ENCODE peak calls at places on chromosomes 4 and X, in six cellular contexts. C is MM.1S, U is HCT116, Z is PC-3, B is GM23338, W is neural progenitor cell. P is an unnamed sample.

GRCh38 chr4:67499799-67500198 is 45.5 kb downstream of the CENPC start:
- DNase-seq in C (no peak), U (no peak), Z (no peak), B (no peak), W (no peak), P (no peak)

GRCh38 chr4:87697272-87697671 is 47.2 kb downstream of the DMP1 start:
- DNase-seq in C (no peak), U (no peak), Z (no peak), B (peak), W (no peak), P (no peak)

GRCh38 chr4:88327669-88328068 is 43.3 kb upstream of the PPM1K start:
- DNase-seq in C (no peak), U (no peak), Z (peak), B (no peak), W (no peak), P (no peak)

GRCh38 chr4:154485127-154485773 is 6.3 kb downstream of the DCHS2 start:
- DNase-seq in C (no peak), U (no peak), Z (no peak), B (no peak), W (no peak), P (no peak)

GRCh38 chrX:119753639-119754257 is 4.6 kb upstream of the SOWAHD start:
- DNase-seq in C (peak), U (peak), Z (peak), B (peak), W (peak), P (peak)

GRCh38 chr4:58216461-58216860 is 1106.3 kb upstream of the IGFBP7 start:
- DNase-seq in C (no peak), U (no peak), Z (no peak), B (no peak), W (no peak), P (no peak)

GRCh38 chrX:10902001-10902400 is 209.1 kb upstream of the HCCS start:
- DNase-seq in C (no peak), U (no peak), Z (peak), B (no peak), W (no peak), P (no peak)

GRCh38 chr4:6257243-6258025 is 12.2 kb upstream of the WFS1 start:
- DNase-seq in C (no peak), U (no peak), Z (no peak), B (peak), W (peak), P (no peak)

GRCh38 chr4:57124145-57124544 is 14.0 kb upstream of the IGFBP7 start:
- DNase-seq in C (no peak), U (no peak), Z (no peak), B (no peak), W (no peak), P (no peak)

GRCh38 chr4:166991162-166991561 is 243.1 kb downstream of the SPOCK3 start:
- DNase-seq in C (no peak), U (no peak), Z (no peak), B (no peak), W (no peak), P (no peak)

GRCh38 chr4:24419147-24420034 is 165.0 kb downstream of the DHX15 start:
- DNase-seq in C (peak), U (peak), Z (peak), B (peak), W (peak), P (peak)

GRCh38 chr4:173522160-173522873 is 7.7 kb downstream of the HAND2 start:
- DNase-seq in C (no peak), U (no peak), Z (no peak), B (peak), W (peak), P (peak)
- TF ChIP-seq EZH2 in C (no peak), U (no peak), Z (no peak), B (peak), W (peak), P (peak)

GRCh38 chr4:89755210-89755609 is 81.8 kb downstream of the SNCA start:
- DNase-seq in C (no peak), U (no peak), Z (peak), B (peak), W (no peak), P (no peak)

GRCh38 chr4:89752932-89753598 is 83.9 kb downstream of the SNCA start:
- DNase-seq in C (no peak), U (no peak), Z (no peak), B (no peak), W (no peak), P (peak)

GRCh38 chr4:89754531-89754930 is 82.4 kb downstream of the SNCA start:
- DNase-seq in C (no peak), U (no peak), Z (no peak), B (no peak), W (no peak), P (no peak)

GRCh38 chr4:89753601-89754066 is 83.3 kb downstream of the SNCA start:
- DNase-seq in C (no peak), U (peak), Z (peak), B (no peak), W (no peak), P (peak)

DNA sequence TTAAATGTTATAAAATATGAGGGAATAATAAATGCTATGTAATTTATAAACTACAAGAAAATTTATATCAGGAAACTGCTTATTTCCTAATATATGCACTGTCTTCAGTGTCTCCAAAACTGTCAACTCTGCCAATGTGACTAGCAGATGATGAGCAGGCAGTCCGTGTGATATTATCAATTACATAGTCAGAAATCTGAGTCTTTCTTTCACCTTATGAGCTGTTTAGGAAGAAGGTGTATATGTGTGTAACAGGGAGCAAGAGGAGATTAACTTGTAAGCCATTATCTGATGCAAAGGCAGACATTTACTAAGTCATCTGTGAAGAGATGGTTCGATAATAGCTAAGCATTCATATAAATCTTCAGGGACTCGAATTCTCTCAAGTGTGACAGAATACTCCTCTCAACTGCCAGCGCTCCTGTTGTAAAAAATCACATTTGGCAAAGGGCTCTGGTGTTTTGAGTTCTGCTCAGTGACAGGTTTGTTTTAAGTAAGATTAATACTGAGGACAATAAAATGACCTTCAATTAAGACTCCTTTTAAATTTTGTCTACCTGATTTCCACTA is 79.7 kb downstream of the SNCA start:
- DNase-seq in C (no peak), U (no peak), Z (no peak), B (no peak), W (no peak), P (no peak)
- TF ChIP-seq CTCF in C (no peak), U (no peak), Z (no peak), B (no peak), W (no peak), P (no peak)

GRCh38 chrX:68114573-68115199 is 318.6 kb downstream of the OPHN1 start:
- DNase-seq in C (peak), U (no peak), Z (peak), B (no peak), W (no peak), P (peak)
- TF ChIP-seq EZH2phosphoT487 in C (no peak), U (no peak), Z (no peak), B (no peak), W (no peak), P (no peak)

DNA sequence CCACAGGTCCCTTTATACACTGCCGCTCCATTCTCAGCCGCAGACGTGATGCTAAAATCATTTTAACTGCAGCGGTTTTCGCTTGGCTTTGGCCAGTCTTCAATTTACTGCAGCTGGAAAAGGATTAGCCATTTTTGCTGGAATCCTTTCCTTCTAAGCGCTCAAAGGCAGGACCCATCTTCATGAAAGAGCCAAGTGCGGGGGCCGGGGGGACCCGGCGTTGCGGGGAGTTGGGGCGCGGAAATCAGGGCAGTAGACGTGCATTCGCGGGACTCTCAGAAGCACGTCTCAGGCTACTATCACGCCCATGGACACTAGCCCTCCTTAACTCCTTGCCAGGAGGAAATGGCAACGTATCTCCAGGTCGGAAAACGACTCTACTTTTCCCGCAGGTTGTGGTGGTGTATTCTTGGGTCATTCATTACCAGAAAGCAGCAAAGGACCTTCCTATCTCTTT is 1.7 kb upstream of the PCDH10 start:
- DNase-seq in C (no peak), U (no peak), Z (peak), B (peak), W (peak), P (peak)
- TF ChIP-seq EZH2 in C (no peak), U (no peak), Z (no peak), B (no peak), W (peak), P (no peak)

DNA sequence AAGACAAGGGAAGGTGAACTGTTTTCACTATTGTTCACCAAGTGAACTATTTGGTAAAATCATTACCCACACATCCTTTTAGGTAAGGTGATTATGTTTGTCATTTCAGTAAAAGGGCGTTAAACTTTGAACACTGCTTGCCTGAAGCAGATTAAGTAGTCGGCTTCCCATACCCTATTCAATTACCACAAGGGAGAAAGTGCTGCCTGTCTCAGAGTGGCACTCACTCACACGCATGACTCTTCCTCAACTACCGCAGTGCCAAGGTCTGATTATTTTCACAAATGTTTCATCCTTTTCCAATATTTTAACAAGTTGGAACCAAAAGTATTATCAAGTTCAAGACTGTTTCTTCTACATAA is 11.0 kb downstream of the VEGFC start:
- DNase-seq in C (no peak), U (no peak), Z (no peak), B (no peak), W (peak), P (no peak)
- TF ChIP-seq CTCF in C (no peak), U (no peak), Z (no peak), B (no peak), W (no peak), P (no peak)

GRCh38 chrX:150310417-150310816 is 52.7 kb upstream of the MAMLD1 start:
- DNase-seq in C (no peak), U (no peak), Z (no peak), B (no peak), W (no peak), P (no peak)

GRCh38 chrX:150308041-150308440 is 55.1 kb upstream of the MAMLD1 start:
- DNase-seq in C (no peak), U (no peak), Z (no peak), B (no peak), W (no peak), P (no peak)

GRCh38 chrX:150306002-150306401 is 57.1 kb upstream of the MAMLD1 start:
- DNase-seq in C (no peak), U (no peak), Z (no peak), B (no peak), W (no peak), P (no peak)

GRCh38 chrX:150310881-150311280 is 52.2 kb upstream of the MAMLD1 start:
- DNase-seq in C (no peak), U (no peak), Z (no peak), B (no peak), W (no peak), P (no peak)

GRCh38 chrX:150308532-150309157 is 54.5 kb upstream of the MAMLD1 start:
- DNase-seq in C (no peak), U (no peak), Z (no peak), B (no peak), W (no peak), P (no peak)
- TF ChIP-seq EZH2phosphoT487 in C (no peak), U (no peak), Z (no peak), B (no peak), W (no peak), P (no peak)

GRCh38 chr4:185700048-185700447 is 111.9 kb downstream of the SORBS2 start:
- DNase-seq in C (no peak), U (no peak), Z (peak), B (no peak), W (no peak), P (no peak)
- TF ChIP-seq EZH2 in C (no peak), U (no peak), Z (no peak), B (no peak), W (no peak), P (no peak)

DNA sequence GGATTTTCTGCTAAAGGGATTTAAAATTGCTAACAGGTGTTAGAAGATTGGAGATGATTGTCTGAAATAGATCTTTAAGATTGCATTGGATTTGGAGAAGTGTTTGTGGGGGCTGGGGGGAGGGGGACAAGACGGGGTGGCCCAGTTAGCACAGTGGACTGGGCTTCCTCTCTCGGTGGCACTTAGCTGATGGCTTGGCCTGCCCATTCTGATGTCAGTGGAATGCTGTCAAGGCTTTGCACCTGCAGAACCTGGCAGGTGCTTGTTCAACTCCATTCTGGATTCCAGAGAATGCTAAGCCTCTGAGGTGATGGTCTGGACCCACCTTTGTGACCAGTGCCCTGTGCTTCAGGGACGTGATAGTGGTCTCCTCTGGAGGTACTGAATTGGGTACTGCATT is 43.7 kb downstream of the ADD1 start:
- DNase-seq in C (no peak), U (no peak), Z (no peak), B (no peak), W (no peak), P (no peak)
- TF ChIP-seq CTCF in C (no peak), U (no peak), Z (no peak), B (no peak), W (no peak), P (no peak)

GRCh38 chr4:109254845-109255244 is 47.6 kb downstream of the COL25A1 start:
- DNase-seq in C (no peak), U (no peak), Z (no peak), B (no peak), W (no peak), P (no peak)
- TF ChIP-seq EZH2phosphoT487 in C (no peak), U (no peak), Z (no peak), B (no peak), W (no peak), P (no peak)

DNA sequence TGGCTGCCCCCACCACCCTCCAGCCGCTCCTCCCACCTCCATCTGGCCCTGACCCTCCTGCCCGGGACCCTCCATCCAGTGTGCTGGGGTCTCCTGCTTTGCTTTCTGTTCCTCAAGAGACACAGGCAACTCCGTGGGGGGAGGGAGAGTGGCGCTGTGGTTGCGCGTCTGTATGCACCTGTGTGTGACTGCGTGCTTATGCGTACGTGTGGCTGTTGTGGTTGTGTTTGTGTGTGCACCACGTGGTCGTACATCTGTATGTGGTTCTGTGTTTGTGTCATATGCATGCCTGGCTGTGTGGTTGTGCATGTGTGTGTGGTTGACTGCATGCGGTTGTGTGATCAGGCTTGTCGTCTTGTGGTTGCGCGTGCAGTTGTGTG is 33.2 kb downstream of the CPLX1 start:
- DNase-seq in C (no peak), U (no peak), Z (no peak), B (no peak), W (no peak), P (no peak)
- TF ChIP-seq EZH2 in C (no peak), U (no peak), Z (no peak), B (no peak), W (no peak), P (no peak)

P was measured in hepatocyte.